ENCODE peak calls at places on chromosomes 2 and 18, in four cellular contexts. One of them, this sample, is unnamed.

GRCh38 chr2:71453404-71454220 is at the start of gene DYSF:
- DNase-seq in HCT116: no peak
- DNase-seq in PC-3: peak; percentile 61
- DNase-seq in mesendoderm: peak; percentile 87
- DNase-seq in this sample: no peak

GRCh38 chr18:11937874-11938478 is 29.9 kb upstream of the MPPE1 start:
- DNase-seq in HCT116: peak; percentile 54
- DNase-seq in PC-3: peak; percentile 87
- DNase-seq in mesendoderm: peak; percentile 64
- DNase-seq in this sample: peak; percentile 87

GRCh38 chr18:6624271-6624670 is 105.2 kb upstream of the ARHGAP28 start:
- DNase-seq in HCT116: no peak
- DNase-seq in PC-3: peak; percentile 74
- DNase-seq in mesendoderm: peak; percentile 55
- DNase-seq in this sample: no peak

GRCh38 chr2:18404141-18404540 is 156.3 kb downstream of the RDH14 start:
- DNase-seq in HCT116: no peak
- DNase-seq in PC-3: no peak
- DNase-seq in mesendoderm: no peak
- DNase-seq in this sample: no peak

GRCh38 chr18:6712401-6712800 is 17.1 kb upstream of the ARHGAP28 start:
- DNase-seq in HCT116: no peak
- DNase-seq in PC-3: no peak
- DNase-seq in mesendoderm: peak; percentile 32
- DNase-seq in this sample: no peak

GRCh38 chr2:41701231-41701630 is 346.6 kb upstream of the PKDCC start:
- DNase-seq in HCT116: no peak
- DNase-seq in PC-3: no peak
- DNase-seq in mesendoderm: no peak
- DNase-seq in this sample: no peak

GRCh38 chr2:6654279-6654678 is 211.4 kb downstream of the CMPK2 start:
- DNase-seq in HCT116: no peak
- DNase-seq in PC-3: peak; percentile 31
- DNase-seq in mesendoderm: no peak
- DNase-seq in this sample: no peak

GRCh38 chr18:39742015-39742466 is 2176.4 kb upstream of the CELF4 start:
- DNase-seq in HCT116: no peak
- DNase-seq in PC-3: no peak
- DNase-seq in mesendoderm: no peak
- DNase-seq in this sample: no peak

GRCh38 chr2:1082456-1083205 is 132.0 kb downstream of the SNTG2 start:
- DNase-seq in HCT116: no peak
- DNase-seq in PC-3: no peak
- DNase-seq in mesendoderm: peak; percentile 29
- DNase-seq in this sample: no peak

GRCh38 chr2:1091895-1092585 is 141.4 kb downstream of the SNTG2 start:
- DNase-seq in HCT116: no peak
- DNase-seq in PC-3: peak; percentile 14
- DNase-seq in mesendoderm: peak; percentile 56
- DNase-seq in this sample: no peak

GRCh38 chr2:1088941-1089340 is 138.3 kb downstream of the SNTG2 start:
- DNase-seq in HCT116: no peak
- DNase-seq in PC-3: no peak
- DNase-seq in mesendoderm: no peak
- DNase-seq in this sample: no peak

GRCh38 chr2:1088192-1088860 is 137.7 kb downstream of the SNTG2 start:
- DNase-seq in HCT116: no peak
- DNase-seq in PC-3: peak; percentile 2
- DNase-seq in mesendoderm: no peak
- DNase-seq in this sample: no peak
- H3K4me3 ChIP-seq in HCT116: no peak overlapping the region
- H3K4me3 ChIP-seq in PC-3: no peak overlapping the region
- H3K4me3 ChIP-seq in mesendoderm: no peak overlapping the region
- H3K4me3 ChIP-seq in this sample: no peak overlapping the region

GRCh38 chr2:26463252-26464207 is 14.4 kb downstream of the OTOF start:
- DNase-seq in HCT116: no peak
- DNase-seq in PC-3: no peak
- DNase-seq in mesendoderm: peak; percentile 98
- DNase-seq in this sample: no peak
- H3K27me3 ChIP-seq in HCT116: no peaks in the 10 kb centered on the region
- H3K27me3 ChIP-seq in PC-3: no peaks in the 10 kb centered on the region
- H3K27me3 ChIP-seq in mesendoderm: no peaks in the 10 kb centered on the region
- H3K27me3 ChIP-seq in this sample: no peaks in the 10 kb centered on the region

GRCh38 chr2:174846941-174847938 is 83.0 kb upstream of the CHRNA1 start:
- DNase-seq in HCT116: no peak
- DNase-seq in PC-3: peak; percentile 68
- DNase-seq in mesendoderm: peak; percentile 87
- DNase-seq in this sample: no peak
- H3K9ac ChIP-seq in HCT116: no peak overlapping the region
- H3K9ac ChIP-seq in PC-3: no peak overlapping the region
- H3K9ac ChIP-seq in mesendoderm: no peak overlapping the region
- H3K9ac ChIP-seq in this sample: no peak overlapping the region

GRCh38 chr18:2573408-2573807 is 2.1 kb downstream of the NDC80 start:
- DNase-seq in HCT116: no peak
- DNase-seq in PC-3: no peak
- DNase-seq in mesendoderm: no peak
- DNase-seq in this sample: no peak
- H3K4me3 ChIP-seq in HCT116: no peak overlapping the region
- H3K4me3 ChIP-seq in PC-3: peak overlapping the region; percentile 97
- H3K4me3 ChIP-seq in mesendoderm: no peak overlapping the region
- H3K4me3 ChIP-seq in this sample: no peak overlapping the region

GRCh38 chr18:56910967-56911366 is 235.9 kb upstream of the BOD1L2 start:
- DNase-seq in HCT116: no peak
- DNase-seq in PC-3: no peak
- DNase-seq in mesendoderm: peak; percentile 32
- DNase-seq in this sample: no peak

GRCh38 chr18:56910237-56910636 is 236.7 kb upstream of the BOD1L2 start:
- DNase-seq in HCT116: no peak
- DNase-seq in PC-3: no peak
- DNase-seq in mesendoderm: no peak
- DNase-seq in this sample: no peak

GRCh38 chr18:56919190-56919589 is 227.7 kb upstream of the BOD1L2 start:
- DNase-seq in HCT116: no peak
- DNase-seq in PC-3: no peak
- DNase-seq in mesendoderm: peak; percentile 65
- DNase-seq in this sample: no peak

DNA sequence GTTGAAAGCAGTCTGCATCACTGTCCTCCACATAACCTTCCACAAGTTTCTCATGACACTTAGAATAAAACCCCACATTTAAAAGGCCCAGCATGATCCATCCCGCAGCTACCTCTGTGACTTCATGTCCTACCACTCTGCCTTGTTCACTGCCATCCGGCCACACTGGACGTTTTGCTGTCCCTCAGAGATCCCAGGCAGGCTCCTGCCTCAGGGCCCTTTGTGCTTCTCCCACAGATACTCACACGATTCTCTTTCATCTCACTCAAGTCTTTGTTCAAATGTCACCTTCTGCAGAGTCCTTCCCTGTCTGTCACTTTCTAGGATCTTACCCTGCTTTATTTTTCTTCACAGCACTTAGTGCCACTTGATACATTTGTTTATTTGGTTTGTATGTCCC is 232.9 kb upstream of the BOD1L2 start:
- DNase-seq in HCT116: no peak
- DNase-seq in PC-3: no peak
- DNase-seq in mesendoderm: peak; percentile 45
- DNase-seq in this sample: no peak
- H3K27me3 ChIP-seq in HCT116: no peaks in the 10 kb centered on the region
- H3K27me3 ChIP-seq in PC-3: no peaks in the 10 kb centered on the region
- H3K27me3 ChIP-seq in mesendoderm: no peaks in the 10 kb centered on the region
- H3K27me3 ChIP-seq in this sample: no peaks in the 10 kb centered on the region

GRCh38 chr2:211944572-211944971 is 594.0 kb downstream of the ERBB4 start:
- DNase-seq in HCT116: peak; percentile 2
- DNase-seq in PC-3: no peak
- DNase-seq in mesendoderm: peak; percentile 48
- DNase-seq in this sample: no peak
- H3K9ac ChIP-seq in HCT116: no peak overlapping the region
- H3K9ac ChIP-seq in PC-3: no peak overlapping the region
- H3K9ac ChIP-seq in mesendoderm: no peak overlapping the region
- H3K9ac ChIP-seq in this sample: no peak overlapping the region

GRCh38 chr18:55318864-55319516 is 269.0 kb downstream of the TCF4 start:
- DNase-seq in HCT116: no peak
- DNase-seq in PC-3: no peak
- DNase-seq in mesendoderm: peak; percentile 24
- DNase-seq in this sample: no peak
- H3K4me3 ChIP-seq in HCT116: no peak overlapping the region
- H3K4me3 ChIP-seq in PC-3: no peak overlapping the region
- H3K4me3 ChIP-seq in mesendoderm: no peak overlapping the region
- H3K4me3 ChIP-seq in this sample: no peak overlapping the region